ENCODE peak calls at places on chromosomes 11 and 22, in four cellular contexts. One of them, this sample, is unnamed.

GRCh38 chr11:128728767-128729587 is 35.1 kb downstream of the FLI1 start:
- DNase-seq in mesenchymal stem cell: no peak
- DNase-seq in IMR-90: no peak
- DNase-seq in mammary epithelial cell: no peak
- DNase-seq in this sample: no peak

GRCh38 chr22:24875862-24876506 is 70.0 kb downstream of the SGSM1 start:
- DNase-seq in mesenchymal stem cell: peak; percentile 24
- DNase-seq in mammary epithelial cell: no peak
- DNase-seq in IMR-90: no peak
- DNase-seq in this sample: peak; percentile 3

GRCh38 chr11:128688896-128689546 is 4.9 kb upstream of the FLI1 start:
- DNase-seq in mammary epithelial cell: no peak
- DNase-seq in IMR-90: no peak
- DNase-seq in mesenchymal stem cell: no peak
- DNase-seq in this sample: no peak

GRCh38 chr11:35355102-35355749 is 64.1 kb downstream of the SLC1A2 start:
- DNase-seq in mammary epithelial cell: peak; percentile 29
- DNase-seq in mesenchymal stem cell: no peak
- DNase-seq in IMR-90: no peak
- DNase-seq in this sample: no peak

GRCh38 chr11:21142007-21142406 is 472.6 kb downstream of the NELL1 start:
- DNase-seq in mammary epithelial cell: no peak
- DNase-seq in IMR-90: no peak
- DNase-seq in mesenchymal stem cell: no peak
- DNase-seq in this sample: no peak

GRCh38 chr11:6362868-6363678 is 27.2 kb upstream of the SMPD1 start:
- DNase-seq in mammary epithelial cell: peak; percentile 68
- DNase-seq in IMR-90: peak; percentile 77
- DNase-seq in mesenchymal stem cell: peak; percentile 80
- DNase-seq in this sample: peak; percentile 67

GRCh38 chr11:19853016-19853415 is 140.4 kb downstream of the NAV2 start:
- DNase-seq in IMR-90: peak; percentile 59
- DNase-seq in mammary epithelial cell: peak; percentile 25
- DNase-seq in mesenchymal stem cell: no peak
- DNase-seq in this sample: no peak

GRCh38 chr11:2516276-2517015 is 71.6 kb downstream of the KCNQ1 start:
- DNase-seq in IMR-90: no peak
- DNase-seq in mammary epithelial cell: no peak
- DNase-seq in mesenchymal stem cell: no peak
- DNase-seq in this sample: no peak

GRCh38 chr11:48024635-48025071 is 44.3 kb downstream of the PTPRJ start:
- DNase-seq in mesenchymal stem cell: no peak
- DNase-seq in IMR-90: no peak
- DNase-seq in mammary epithelial cell: no peak
- DNase-seq in this sample: no peak

GRCh38 chr22:30598986-30599385 is 7.3 kb upstream of the PES1 start:
- DNase-seq in IMR-90: peak; percentile 54
- DNase-seq in mesenchymal stem cell: peak; percentile 34
- DNase-seq in mammary epithelial cell: no peak
- DNase-seq in this sample: peak; percentile 13

GRCh38 chr11:20003357-20003756 is 156.9 kb downstream of the DBX1 start:
- DNase-seq in mammary epithelial cell: peak; percentile 74
- DNase-seq in IMR-90: no peak
- DNase-seq in mesenchymal stem cell: no peak
- DNase-seq in this sample: no peak

GRCh38 chr11:88098289-88098688 is 77.0 kb downstream of the RAB38 start:
- DNase-seq in mammary epithelial cell: no peak
- DNase-seq in IMR-90: no peak
- DNase-seq in mesenchymal stem cell: no peak
- DNase-seq in this sample: no peak

GRCh38 chr11:103624708-103625623 is 411.5 kb upstream of the DDI1 start:
- DNase-seq in mesenchymal stem cell: peak; percentile 91
- DNase-seq in IMR-90: peak; percentile 98
- DNase-seq in mammary epithelial cell: peak; percentile 70
- DNase-seq in this sample: peak; percentile 99

GRCh38 chr22:28044546-28045173 is 125.6 kb upstream of the PITPNB start:
- DNase-seq in IMR-90: no peak
- DNase-seq in mesenchymal stem cell: no peak
- DNase-seq in mammary epithelial cell: no peak
- DNase-seq in this sample: no peak

GRCh38 chr11:45400594-45400993 is 114.5 kb upstream of the SYT13 start:
- DNase-seq in mammary epithelial cell: no peak
- DNase-seq in mesenchymal stem cell: peak; percentile 87
- DNase-seq in IMR-90: peak; percentile 73
- DNase-seq in this sample: peak; percentile 52

GRCh38 chr11:10322401-10322800 is 17.5 kb downstream of the ADM start:
- DNase-seq in mammary epithelial cell: no peak
- DNase-seq in IMR-90: no peak
- DNase-seq in mesenchymal stem cell: no peak
- DNase-seq in this sample: peak; percentile 25

GRCh38 chr11:108199446-108200321 is 22.8 kb downstream of the NPAT start:
- DNase-seq in IMR-90: peak; percentile 68
- DNase-seq in mammary epithelial cell: peak; percentile 97
- DNase-seq in mesenchymal stem cell: peak; percentile 59
- DNase-seq in this sample: peak; percentile 72

GRCh38 chr11:394034-394857 is at the start of gene PKP3:
- DNase-seq in mesenchymal stem cell: peak; percentile 83
- DNase-seq in mammary epithelial cell: peak; percentile 97
- DNase-seq in IMR-90: peak; percentile 60
- DNase-seq in this sample: peak; percentile 67

GRCh38 chr11:71934213-71934612 is 5.4 kb downstream of the RNF121 start:
- DNase-seq in IMR-90: no peak
- DNase-seq in mesenchymal stem cell: no peak
- DNase-seq in mammary epithelial cell: no peak
- DNase-seq in this sample: no peak

GRCh38 chr11:65422633-65423515 is at the start of gene NEAT1:
- DNase-seq in mammary epithelial cell: peak; percentile 90
- DNase-seq in IMR-90: peak; percentile 92
- DNase-seq in mesenchymal stem cell: peak; percentile 98
- DNase-seq in this sample: peak; percentile 87

GRCh38 chr11:65423516-65424199 is 1.1 kb downstream of the NEAT1 start:
- DNase-seq in mammary epithelial cell: peak; percentile 25
- DNase-seq in IMR-90: peak; percentile 32
- DNase-seq in mesenchymal stem cell: no peak
- DNase-seq in this sample: peak; percentile 29

GRCh38 chr11:18064450-18065048 is 18.5 kb upstream of the TPH1 start:
- DNase-seq in IMR-90: no peak
- DNase-seq in mesenchymal stem cell: no peak
- DNase-seq in mammary epithelial cell: no peak
- DNase-seq in this sample: no peak

GRCh38 chr11:41307371-41308080 is 151.9 kb downstream of the LRRC4C start:
- DNase-seq in mammary epithelial cell: no peak
- DNase-seq in mesenchymal stem cell: no peak
- DNase-seq in IMR-90: no peak
- DNase-seq in this sample: no peak

GRCh38 chr11:41309716-41310115 is 149.7 kb downstream of the LRRC4C start:
- DNase-seq in mammary epithelial cell: no peak
- DNase-seq in mesenchymal stem cell: no peak
- DNase-seq in IMR-90: no peak
- DNase-seq in this sample: no peak

GRCh38 chr11:41308286-41308685 is 151.2 kb downstream of the LRRC4C start:
- DNase-seq in mammary epithelial cell: no peak
- DNase-seq in mesenchymal stem cell: no peak
- DNase-seq in IMR-90: no peak
- DNase-seq in this sample: peak; percentile 17

GRCh38 chr11:41306435-41306834 is 153.0 kb downstream of the LRRC4C start:
- DNase-seq in IMR-90: no peak
- DNase-seq in mesenchymal stem cell: no peak
- DNase-seq in mammary epithelial cell: no peak
- DNase-seq in this sample: no peak

DNA sequence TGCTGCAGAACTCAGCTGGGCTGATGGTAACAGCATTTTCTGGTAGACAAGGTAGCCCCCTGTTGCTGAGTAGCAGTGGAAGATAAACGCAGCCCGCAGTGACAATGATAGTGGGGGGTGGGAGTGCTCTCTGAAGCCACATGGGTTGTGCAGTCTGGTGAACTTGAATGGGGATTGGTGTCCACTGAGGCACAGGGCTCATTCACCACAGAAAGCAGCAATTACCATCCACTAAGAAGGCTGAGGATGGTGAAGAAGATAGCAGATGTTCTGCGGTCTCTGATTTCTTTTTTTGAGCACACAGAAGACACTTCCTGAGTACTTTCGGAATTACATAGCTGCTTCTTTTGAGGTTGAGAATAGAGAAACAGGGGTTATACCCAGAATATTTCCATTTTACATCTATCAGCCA is 150.3 kb downstream of the LRRC4C start:
- DNase-seq in mammary epithelial cell: no peak
- DNase-seq in IMR-90: no peak
- DNase-seq in mesenchymal stem cell: no peak
- DNase-seq in this sample: no peak
- H3K4me3 ChIP-seq in mammary epithelial cell: no peak overlapping the region
- H3K4me3 ChIP-seq in IMR-90: no peak overlapping the region
- H3K4me3 ChIP-seq in mesenchymal stem cell: no peak overlapping the region
- H3K4me3 ChIP-seq in this sample: no peak overlapping the region

DNA sequence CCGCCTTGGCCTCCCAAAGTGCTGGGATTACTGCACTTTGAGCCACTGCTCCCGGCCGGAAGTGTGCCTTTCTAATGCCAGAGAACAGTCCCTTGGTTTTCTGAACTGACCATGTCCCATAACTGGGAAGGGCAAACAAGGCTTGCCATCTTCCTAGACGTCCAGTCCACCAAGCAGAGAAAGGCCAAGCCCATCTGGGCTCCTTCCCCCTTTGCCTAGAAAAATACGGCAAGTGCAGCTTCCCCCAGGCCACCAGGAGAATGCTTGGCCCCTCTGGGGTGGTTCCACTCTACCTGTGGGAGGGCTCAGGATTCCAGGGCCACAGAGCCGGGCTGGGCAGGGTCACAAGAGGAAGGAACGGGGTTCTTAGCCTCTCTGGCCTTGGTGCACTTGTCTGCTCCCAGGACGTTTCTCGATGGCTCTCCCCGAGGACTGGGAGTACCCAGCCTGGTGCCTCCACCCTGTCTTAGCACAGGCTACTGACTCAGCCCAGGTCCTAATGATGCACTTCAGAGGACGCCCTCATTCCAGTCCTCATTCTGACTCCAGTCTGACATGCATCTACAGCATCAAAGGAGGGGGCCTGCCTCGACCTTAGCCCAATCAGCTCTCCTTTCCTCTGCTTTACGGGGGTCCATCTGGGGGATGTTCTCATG is 1.2 kb downstream of the USP2 start:
- DNase-seq in IMR-90: no peak
- DNase-seq in mesenchymal stem cell: no peak
- DNase-seq in mammary epithelial cell: no peak
- DNase-seq in this sample: no peak
- H3K9ac ChIP-seq in IMR-90: no peak overlapping the region
- H3K9ac ChIP-seq in mesenchymal stem cell: peak overlapping the region; percentile 93
- H3K9ac ChIP-seq in mammary epithelial cell: no peak overlapping the region
- H3K9ac ChIP-seq in this sample: no peak overlapping the region

DNA sequence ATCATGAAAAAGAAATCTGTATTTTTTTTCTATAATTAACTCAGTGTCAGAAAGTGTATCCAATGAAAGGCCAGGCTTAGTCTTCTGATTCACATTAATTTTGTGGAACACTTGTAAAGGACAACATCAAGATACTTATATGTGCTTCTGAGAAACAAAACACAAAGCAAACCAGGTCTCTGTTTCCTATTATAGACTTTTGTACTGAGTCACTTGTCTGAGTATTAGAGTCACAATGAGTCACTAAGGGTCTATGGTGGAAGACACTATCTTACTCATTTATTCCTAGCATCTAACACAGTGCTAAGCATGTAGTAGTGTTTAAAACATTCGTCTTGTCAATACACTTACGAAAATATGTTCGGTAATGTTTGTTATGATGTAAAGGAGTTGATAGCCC is 297.8 kb upstream of the CCDC90B start:
- DNase-seq in mesenchymal stem cell: peak; percentile 86
- DNase-seq in IMR-90: peak; percentile 80
- DNase-seq in mammary epithelial cell: peak; percentile 39
- DNase-seq in this sample: peak; percentile 91
- H3K4me2 ChIP-seq in mesenchymal stem cell: no peak overlapping the region
- H3K4me2 ChIP-seq in IMR-90: peak overlapping the region; percentile 91
- H3K4me2 ChIP-seq in mammary epithelial cell: no peak overlapping the region
- H3K4me2 ChIP-seq in this sample: no peak overlapping the region

GRCh38 chr22:17366830-17367229 is 2.4 kb upstream of the CECR2 start:
- DNase-seq in IMR-90: no peak
- DNase-seq in mesenchymal stem cell: no peak
- DNase-seq in mammary epithelial cell: no peak
- DNase-seq in this sample: peak; percentile 50
- H3K4me3 ChIP-seq in IMR-90: no peak overlapping the region
- H3K4me3 ChIP-seq in mesenchymal stem cell: no peak overlapping the region
- H3K4me3 ChIP-seq in mammary epithelial cell: no peak overlapping the region
- H3K4me3 ChIP-seq in this sample: no peak overlapping the region

This sample was measured in fibroblast of lung.